ENCODE peak calls at places on chromosomes 7 and 10, in seven cellular contexts. One of them, this sample, is unnamed.

GRCh38 chr7:44378744-44379143 is 53.4 kb upstream of the CAMK2B start:
- DNase-seq in IMR-90: peak; percentile 92
- DNase-seq in H9: no peak
- DNase-seq in mesenchymal stem cell: peak; percentile 89
- DNase-seq in H1: no peak
- DNase-seq in mesendoderm: peak; percentile 19
- DNase-seq in neuronal stem cell: no peak
- DNase-seq in this sample: no peak

GRCh38 chr7:44101304-44101965 is 2.7 kb upstream of the AEBP1 start:
- DNase-seq in H9: no peak
- DNase-seq in neuronal stem cell: no peak
- DNase-seq in H1: no peak
- DNase-seq in IMR-90: no peak
- DNase-seq in mesenchymal stem cell: no peak
- DNase-seq in mesendoderm: no peak
- DNase-seq in this sample: no peak

GRCh38 chr7:148021507-148022045 is 569.0 kb upstream of the C7orf33 start:
- DNase-seq in H1: no peak
- DNase-seq in mesenchymal stem cell: no peak
- DNase-seq in neuronal stem cell: no peak
- DNase-seq in mesendoderm: peak; percentile 8
- DNase-seq in IMR-90: no peak
- DNase-seq in H9: peak; percentile 45
- DNase-seq in this sample: no peak

GRCh38 chr10:23035569-23035968 is 59.8 kb upstream of the MSRB2 start:
- DNase-seq in H9: peak; percentile 65
- DNase-seq in IMR-90: no peak
- DNase-seq in mesendoderm: peak; percentile 74
- DNase-seq in neuronal stem cell: no peak
- DNase-seq in H1: peak; percentile 13
- DNase-seq in mesenchymal stem cell: peak; percentile 14
- DNase-seq in this sample: no peak

GRCh38 chr7:102303669-102304422 is 17.2 kb downstream of the SH2B2 start:
- DNase-seq in H1: no peak
- DNase-seq in IMR-90: no peak
- DNase-seq in neuronal stem cell: no peak
- DNase-seq in mesendoderm: no peak
- DNase-seq in mesenchymal stem cell: no peak
- DNase-seq in H9: no peak
- DNase-seq in this sample: no peak

GRCh38 chr10:127151981-127152699 is 44.3 kb downstream of the INSYN2A start:
- DNase-seq in mesendoderm: peak; percentile 48
- DNase-seq in H9: no peak
- DNase-seq in mesenchymal stem cell: peak; percentile 59
- DNase-seq in IMR-90: peak; percentile 72
- DNase-seq in H1: no peak
- DNase-seq in neuronal stem cell: no peak
- DNase-seq in this sample: no peak

GRCh38 chr10:59033622-59034021 is 142.8 kb upstream of the PHYHIPL start:
- DNase-seq in H9: no peak
- DNase-seq in H1: no peak
- DNase-seq in neuronal stem cell: no peak
- DNase-seq in mesendoderm: no peak
- DNase-seq in IMR-90: no peak
- DNase-seq in mesenchymal stem cell: no peak
- DNase-seq in this sample: no peak

GRCh38 chr7:34086064-34086463 is 180.7 kb downstream of the BMPER start:
- DNase-seq in mesenchymal stem cell: no peak
- DNase-seq in mesendoderm: no peak
- DNase-seq in H9: no peak
- DNase-seq in neuronal stem cell: no peak
- DNase-seq in H1: no peak
- DNase-seq in IMR-90: no peak
- DNase-seq in this sample: peak; percentile 79

GRCh38 chr7:149005427-149006344 is 22.6 kb downstream of the PDIA4 start:
- DNase-seq in H1: peak; percentile 56
- DNase-seq in H9: peak; percentile 81
- DNase-seq in mesendoderm: peak; percentile 88
- DNase-seq in IMR-90: peak; percentile 55
- DNase-seq in mesenchymal stem cell: peak; percentile 72
- DNase-seq in neuronal stem cell: peak; percentile 68
- DNase-seq in this sample: peak; percentile 93

GRCh38 chr7:135186841-135187253 is 16.3 kb upstream of the CYREN start:
- DNase-seq in mesendoderm: no peak
- DNase-seq in IMR-90: no peak
- DNase-seq in H9: no peak
- DNase-seq in mesenchymal stem cell: no peak
- DNase-seq in neuronal stem cell: no peak
- DNase-seq in H1: no peak
- DNase-seq in this sample: no peak

GRCh38 chr7:46059308-46060020 is 138.4 kb upstream of the IGFBP3 start:
- DNase-seq in mesendoderm: no peak
- DNase-seq in mesenchymal stem cell: no peak
- DNase-seq in H9: no peak
- DNase-seq in H1: no peak
- DNase-seq in neuronal stem cell: no peak
- DNase-seq in IMR-90: no peak
- DNase-seq in this sample: no peak

GRCh38 chr7:156780724-156781455 is 112.1 kb downstream of the LMBR1 start:
- DNase-seq in IMR-90: no peak
- DNase-seq in neuronal stem cell: no peak
- DNase-seq in H1: no peak
- DNase-seq in mesenchymal stem cell: no peak
- DNase-seq in H9: no peak
- DNase-seq in mesendoderm: peak; percentile 21
- DNase-seq in this sample: no peak

GRCh38 chr10:4450981-4451501 is 375.0 kb upstream of the AKR1E2 start:
- DNase-seq in neuronal stem cell: no peak
- DNase-seq in H1: no peak
- DNase-seq in mesendoderm: peak; percentile 71
- DNase-seq in IMR-90: peak; percentile 90
- DNase-seq in mesenchymal stem cell: peak; percentile 64
- DNase-seq in H9: no peak
- DNase-seq in this sample: peak; percentile 76

GRCh38 chr7:95622859-95623258 is 26.5 kb upstream of the PDK4 start:
- DNase-seq in H1: no peak
- DNase-seq in mesendoderm: no peak
- DNase-seq in mesenchymal stem cell: no peak
- DNase-seq in IMR-90: no peak
- DNase-seq in neuronal stem cell: no peak
- DNase-seq in H9: no peak
- DNase-seq in this sample: no peak

GRCh38 chr7:149404396-149404795 is 56.5 kb downstream of the ZNF777 start:
- DNase-seq in mesendoderm: no peak
- DNase-seq in H1: no peak
- DNase-seq in mesenchymal stem cell: no peak
- DNase-seq in IMR-90: no peak
- DNase-seq in H9: no peak
- DNase-seq in neuronal stem cell: no peak
- DNase-seq in this sample: no peak

GRCh38 chr7:140631602-140632001 is 9.0 kb downstream of the DENND2A start:
- DNase-seq in neuronal stem cell: no peak
- DNase-seq in H1: no peak
- DNase-seq in H9: no peak
- DNase-seq in mesendoderm: no peak
- DNase-seq in IMR-90: no peak
- DNase-seq in mesenchymal stem cell: peak; percentile 32
- DNase-seq in this sample: no peak

GRCh38 chr7:139679731-139680594 is 97.8 kb downstream of the HIPK2 start:
- DNase-seq in mesendoderm: no peak
- DNase-seq in H9: no peak
- DNase-seq in IMR-90: peak; percentile 86
- DNase-seq in H1: no peak
- DNase-seq in neuronal stem cell: no peak
- DNase-seq in mesenchymal stem cell: peak; percentile 97
- DNase-seq in this sample: no peak

GRCh38 chr10:5764422-5765297 is 48.6 kb downstream of the GDI2 start:
- DNase-seq in mesendoderm: no peak
- DNase-seq in IMR-90: no peak
- DNase-seq in H1: no peak
- DNase-seq in neuronal stem cell: no peak
- DNase-seq in H9: no peak
- DNase-seq in mesenchymal stem cell: no peak
- DNase-seq in this sample: no peak

GRCh38 chr10:74213571-74214162 is 62.6 kb downstream of the ADK start:
- DNase-seq in IMR-90: peak; percentile 51
- DNase-seq in H1: no peak
- DNase-seq in mesendoderm: peak; percentile 56
- DNase-seq in mesenchymal stem cell: peak; percentile 58
- DNase-seq in H9: no peak
- DNase-seq in neuronal stem cell: no peak
- DNase-seq in this sample: peak; percentile 36

GRCh38 chr10:125083576-125083920 is 76.8 kb downstream of the CTBP2 start:
- DNase-seq in mesendoderm: no peak
- DNase-seq in IMR-90: peak; percentile 97
- DNase-seq in mesenchymal stem cell: peak; percentile 98
- DNase-seq in neuronal stem cell: no peak
- DNase-seq in H1: no peak
- DNase-seq in H9: no peak
- DNase-seq in this sample: no peak

GRCh38 chr10:93458821-93459257 is 23.3 kb downstream of the MYOF start:
- DNase-seq in H9: peak; percentile 82
- DNase-seq in mesendoderm: peak; percentile 99
- DNase-seq in mesenchymal stem cell: peak; percentile 100
- DNase-seq in neuronal stem cell: no peak
- DNase-seq in IMR-90: peak; percentile 100
- DNase-seq in H1: no peak
- DNase-seq in this sample: peak; percentile 95

GRCh38 chr10:51169111-51169510 is 94.8 kb downstream of the PRKG1 start:
- DNase-seq in mesenchymal stem cell: no peak
- DNase-seq in H1: no peak
- DNase-seq in neuronal stem cell: no peak
- DNase-seq in H9: no peak
- DNase-seq in IMR-90: peak; percentile 64
- DNase-seq in mesendoderm: no peak
- DNase-seq in this sample: peak; percentile 16
- H3K18ac ChIP-seq in mesenchymal stem cell: no peak overlapping the region
- H3K18ac ChIP-seq in H1: no peak overlapping the region
- H3K18ac ChIP-seq in neuronal stem cell: no peak overlapping the region
- H3K18ac ChIP-seq in H9: no peak overlapping the region
- H3K18ac ChIP-seq in IMR-90: no peak overlapping the region
- H3K18ac ChIP-seq in mesendoderm: no peak overlapping the region
- H3K18ac ChIP-seq in this sample: no peak overlapping the region

GRCh38 chr7:1348096-1348835 is 111.0 kb downstream of the MICALL2 start:
- DNase-seq in mesenchymal stem cell: no peak
- DNase-seq in H9: no peak
- DNase-seq in H1: no peak
- DNase-seq in IMR-90: no peak
- DNase-seq in neuronal stem cell: no peak
- DNase-seq in mesendoderm: no peak
- DNase-seq in this sample: no peak

GRCh38 chr7:1348836-1349335 is 110.4 kb downstream of the MICALL2 start:
- DNase-seq in H1: no peak
- DNase-seq in IMR-90: no peak
- DNase-seq in H9: no peak
- DNase-seq in neuronal stem cell: no peak
- DNase-seq in mesenchymal stem cell: no peak
- DNase-seq in mesendoderm: no peak
- DNase-seq in this sample: no peak

GRCh38 chr7:1346851-1347250 is 112.4 kb downstream of the MICALL2 start:
- DNase-seq in mesenchymal stem cell: no peak
- DNase-seq in IMR-90: no peak
- DNase-seq in neuronal stem cell: no peak
- DNase-seq in H1: no peak
- DNase-seq in H9: no peak
- DNase-seq in mesendoderm: no peak
- DNase-seq in this sample: no peak

GRCh38 chr7:1351881-1352625 is 107.2 kb downstream of the MICALL2 start:
- DNase-seq in IMR-90: no peak
- DNase-seq in mesendoderm: no peak
- DNase-seq in H9: no peak
- DNase-seq in H1: no peak
- DNase-seq in neuronal stem cell: no peak
- DNase-seq in mesenchymal stem cell: no peak
- DNase-seq in this sample: no peak

GRCh38 chr7:1349351-1349761 is 109.9 kb downstream of the MICALL2 start:
- DNase-seq in IMR-90: no peak
- DNase-seq in mesendoderm: no peak
- DNase-seq in mesenchymal stem cell: no peak
- DNase-seq in H9: no peak
- DNase-seq in H1: no peak
- DNase-seq in neuronal stem cell: no peak
- DNase-seq in this sample: no peak
- H3K27me3 ChIP-seq in IMR-90: peaks cover 46% of the 10 kb centered on the region
- H3K27me3 ChIP-seq in mesendoderm: no peaks in the 10 kb centered on the region
- H3K27me3 ChIP-seq in mesenchymal stem cell: peaks cover 40% of the 10 kb centered on the region
- H3K27me3 ChIP-seq in H9: no peaks in the 10 kb centered on the region
- H3K27me3 ChIP-seq in H1: no peaks in the 10 kb centered on the region
- H3K27me3 ChIP-seq in neuronal stem cell: peaks cover 49% of the 10 kb centered on the region
- H3K27me3 ChIP-seq in this sample: no peaks in the 10 kb centered on the region

DNA sequence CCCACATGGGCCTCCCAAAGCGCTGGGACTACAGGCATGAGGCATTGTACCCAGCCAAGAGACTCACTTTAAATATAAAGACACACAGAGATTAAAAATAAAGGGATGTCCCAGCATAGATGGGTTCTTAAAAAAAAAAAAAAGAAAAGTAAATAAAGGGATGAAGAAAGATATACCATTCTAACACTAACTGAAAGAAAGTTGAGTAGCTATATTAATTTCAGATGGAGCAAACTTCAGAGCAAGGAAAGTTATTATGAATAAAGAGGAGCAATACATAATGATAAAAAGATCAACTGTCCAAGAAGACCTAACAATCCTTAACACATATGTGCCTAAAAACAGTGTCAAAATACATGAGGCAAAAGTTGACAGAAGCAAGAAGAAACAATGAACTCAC is 33.0 kb upstream of the SPOCK2 start:
- DNase-seq in mesendoderm: no peak
- DNase-seq in neuronal stem cell: no peak
- DNase-seq in mesenchymal stem cell: no peak
- DNase-seq in H1: no peak
- DNase-seq in IMR-90: no peak
- DNase-seq in H9: no peak
- DNase-seq in this sample: no peak
- H3K18ac ChIP-seq in mesendoderm: no peak overlapping the region
- H3K18ac ChIP-seq in neuronal stem cell: no peak overlapping the region
- H3K18ac ChIP-seq in mesenchymal stem cell: no peak overlapping the region
- H3K18ac ChIP-seq in H1: no peak overlapping the region
- H3K18ac ChIP-seq in IMR-90: no peak overlapping the region
- H3K18ac ChIP-seq in H9: no peak overlapping the region
- H3K18ac ChIP-seq in this sample: no peak overlapping the region

GRCh38 chr10:112848868-112849267 is 101.2 kb upstream of the TCF7L2 start:
- DNase-seq in IMR-90: no peak
- DNase-seq in H9: no peak
- DNase-seq in H1: no peak
- DNase-seq in mesenchymal stem cell: no peak
- DNase-seq in mesendoderm: no peak
- DNase-seq in neuronal stem cell: no peak
- DNase-seq in this sample: no peak

GRCh38 chr10:112847778-112848177 is 102.3 kb upstream of the TCF7L2 start:
- DNase-seq in neuronal stem cell: no peak
- DNase-seq in mesenchymal stem cell: no peak
- DNase-seq in H1: no peak
- DNase-seq in IMR-90: no peak
- DNase-seq in H9: no peak
- DNase-seq in mesendoderm: no peak
- DNase-seq in this sample: no peak

GRCh38 chr10:112851582-112851981 is 98.5 kb upstream of the TCF7L2 start:
- DNase-seq in H9: no peak
- DNase-seq in IMR-90: no peak
- DNase-seq in mesenchymal stem cell: no peak
- DNase-seq in H1: no peak
- DNase-seq in mesendoderm: no peak
- DNase-seq in neuronal stem cell: no peak
- DNase-seq in this sample: no peak

GRCh38 chr10:112848212-112848611 is 101.8 kb upstream of the TCF7L2 start:
- DNase-seq in H9: no peak
- DNase-seq in mesendoderm: no peak
- DNase-seq in H1: no peak
- DNase-seq in mesenchymal stem cell: no peak
- DNase-seq in neuronal stem cell: no peak
- DNase-seq in IMR-90: no peak
- DNase-seq in this sample: no peak

GRCh38 chr10:112852308-112852707 is 97.7 kb upstream of the TCF7L2 start:
- DNase-seq in mesenchymal stem cell: no peak
- DNase-seq in IMR-90: no peak
- DNase-seq in H1: no peak
- DNase-seq in H9: no peak
- DNase-seq in neuronal stem cell: no peak
- DNase-seq in mesendoderm: no peak
- DNase-seq in this sample: no peak
- H3K27me3 ChIP-seq in mesenchymal stem cell: no peaks in the 10 kb centered on the region
- H3K27me3 ChIP-seq in IMR-90: peaks cover 4% of the 10 kb centered on the region
- H3K27me3 ChIP-seq in H1: no peaks in the 10 kb centered on the region
- H3K27me3 ChIP-seq in H9: no peaks in the 10 kb centered on the region
- H3K27me3 ChIP-seq in neuronal stem cell: no peaks in the 10 kb centered on the region
- H3K27me3 ChIP-seq in mesendoderm: no peaks in the 10 kb centered on the region
- H3K27me3 ChIP-seq in this sample: peaks cover 2% of the 10 kb centered on the region

This sample was measured in trophoblast cell.